ENCODE peak calls at places on chromosomes 7 and 10, in nine cellular contexts. X is NCI-H2081, M is EL, T is psoas muscle, K is cardiac muscle cell, Q is pancreas, L is GM23338, R is glutamatergic neuron, Y is iris pigment epithelial cell. A is an unnamed sample.

GRCh38 chr7:90261441-90261840 is 16.5 kb downstream of the CFAP69 start:
- DNase-seq in X (no peak), M (no peak), T (no peak), K (no peak), Q (no peak), L (no peak), R (no peak), Y (no peak), A (no peak)

GRCh38 chr7:6179620-6180343 is 92.6 kb downstream of the CYTH3 start:
- DNase-seq in X (no peak), M (no peak), T (no peak), K (no peak), Q (no peak), L (no peak), R (no peak), Y (no peak), A (no peak)

GRCh38 chr10:20369863-20370736 is 527.0 kb downstream of the NEBL start:
- DNase-seq in X (no peak), M (no peak), T (no peak), K (no peak), Q (no peak), L (peak), R (no peak), Y (no peak), A (peak)

GRCh38 chr10:103812431-103812830 is 42.9 kb downstream of the SH3PXD2A start:
- DNase-seq in X (no peak), M (no peak), T (no peak), K (no peak), Q (no peak), L (no peak), R (no peak), Y (no peak), A (no peak)

GRCh38 chr10:80900661-80901060 is 363.0 kb downstream of the SH2D4B start:
- DNase-seq in X (no peak), M (no peak), T (no peak), K (no peak), Q (no peak), L (no peak), R (no peak), Y (no peak), A (no peak)

GRCh38 chr7:129163875-129164544 is 19.5 kb downstream of the TSPAN33 start:
- DNase-seq in X (peak), M (peak), T (no peak), K (peak), Q (no peak), L (peak), R (no peak), Y (peak), A (no peak)

GRCh38 chr7:28988818-28989595 is 30.9 kb upstream of the TRIL start:
- DNase-seq in X (no peak), M (peak), T (peak), K (no peak), Q (no peak), L (no peak), R (no peak), Y (peak), A (peak)

GRCh38 chr7:100087055-100087750 is 1.6 kb upstream of the COPS6 start:
- DNase-seq in X (no peak), M (peak), T (no peak), K (no peak), Q (no peak), L (no peak), R (no peak), Y (peak), A (no peak)

GRCh38 chr10:778626-779330 is 89.3 kb upstream of the DIP2C start:
- DNase-seq in X (no peak), M (no peak), T (no peak), K (no peak), Q (peak), L (no peak), R (no peak), Y (peak), A (no peak)